ENCODE peak calls at places on chromosomes 5 and 9, in four cellular contexts. G, O, J and U are unnamed samples.
A peak's percentile ranks its signal among the peaks of the same experiment; 100 is the strongest.

GRCh38 chr5:171295801-171296200 is 13.2 kb upstream of the TLX3 start:
- DNase-seq in G (no peak), O (no peak), J (no peak), U (no peak)

GRCh38 chr5:55151923-55152842 is 7.8 kb upstream of the GPX8 start:
- DNase-seq in J (peak; percentile 80), G (peak; percentile 67), O (no peak), U (peak; percentile 76)

GRCh38 chr9:128361981-128362646 is 9.1 kb upstream of the URM1 start:
- DNase-seq in O (peak; percentile 90), J (peak; percentile 81), G (peak; percentile 63), U (no peak)

GRCh38 chr9:135080286-135081263 is 6.9 kb upstream of the OLFM1 start:
- DNase-seq in G (no peak), J (no peak), O (peak; percentile 45), U (peak; percentile 26)

GRCh38 chr5:90689064-90689463 is 130.5 kb downstream of the ADGRV1 start:
- DNase-seq in O (no peak), G (no peak), J (no peak), U (no peak)

GRCh38 chr9:121499177-121499426 is 542 bp downstream of the GGTA1 start:
- DNase-seq in O (no peak), J (no peak), G (no peak), U (no peak)

GRCh38 chr5:114391321-114391720 is 29.5 kb downstream of the KCNN2 start:
- DNase-seq in J (peak; percentile 2), G (peak; percentile 18), O (no peak), U (no peak)

GRCh38 chr5:139635606-139636206 is 12.4 kb upstream of the CXXC5 start:
- DNase-seq in J (peak; percentile 98), O (peak; percentile 91), G (peak; percentile 92), U (peak; percentile 82)

GRCh38 chr5:173789031-173789920 is 98.9 kb upstream of the CPEB4 start:
- DNase-seq in J (peak; percentile 89), O (no peak), G (peak; percentile 89), U (no peak)

GRCh38 chr5:178415353-178415752 is 174.8 kb downstream of the COL23A1 start:
- DNase-seq in G (no peak), J (no peak), O (no peak), U (no peak)

GRCh38 chr5:169895876-169896275 is 84.4 kb downstream of the INSYN2B start:
- DNase-seq in O (no peak), G (no peak), J (peak; percentile 39), U (no peak)

GRCh38 chr5:154751854-154752253 is 3.3 kb upstream of the LARP1 start:
- DNase-seq in O (no peak), G (no peak), J (no peak), U (no peak)
- TF ChIP-seq CTCF in O (no peak), G (no peak), J (no peak), U (no peak)

GRCh38 chr5:62271870-62272269 is 34.1 kb upstream of the KIF2A start:
- DNase-seq in G (no peak), O (no peak), J (no peak), U (no peak)
- TF ChIP-seq CTCF in G (no peak), O (no peak), J (no peak), U (no peak)

DNA sequence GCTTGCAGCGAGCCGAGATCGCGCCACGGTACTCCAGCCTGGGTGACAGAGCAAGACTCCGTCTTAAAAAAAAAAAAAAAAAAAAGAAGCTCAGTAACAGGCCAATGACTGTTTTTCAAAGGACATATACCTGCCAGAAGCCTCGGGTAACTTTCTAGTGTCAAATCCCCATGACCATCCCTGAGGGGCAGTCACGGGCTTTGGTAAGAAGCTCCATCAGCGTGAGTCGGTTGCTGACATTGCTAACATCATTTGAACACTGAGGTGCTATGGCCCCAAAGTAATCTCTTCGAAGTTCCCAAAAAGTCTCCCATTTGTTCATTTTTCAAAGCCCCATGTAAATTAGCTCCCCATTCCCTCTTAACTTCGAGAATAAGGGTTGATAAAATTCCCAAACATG is 11.6 kb downstream of the NAIP start:
- DNase-seq in J (no peak), O (no peak), G (no peak), U (no peak)
- TF ChIP-seq CTCF in J (no peak), O (no peak), G (no peak), U (no peak)

GRCh38 chr9:130894546-130894945 is 2.1 kb downstream of the QRFP start:
- DNase-seq in G (no peak), J (peak; percentile 16), O (no peak), U (no peak)

GRCh38 chr9:130895038-130895437 is 1.6 kb downstream of the QRFP start:
- DNase-seq in J (no peak), G (no peak), O (no peak), U (no peak)

GRCh38 chr9:130891699-130892502 is 4.7 kb downstream of the QRFP start:
- DNase-seq in O (peak; percentile 49), G (no peak), J (no peak), U (no peak)

GRCh38 chr9:130892503-130893249 is 3.9 kb downstream of the QRFP start:
- DNase-seq in O (peak; percentile 49), G (no peak), J (no peak), U (no peak)

GRCh38 chr9:130893250-130894101 is 3.1 kb downstream of the QRFP start:
- DNase-seq in G (no peak), O (peak; percentile 87), J (no peak), U (no peak)
- TF ChIP-seq CTCF in G (no peak), O (peak; percentile 62), J (no peak), U (no peak)

GRCh38 chr5:39299962-39300361 is 64.3 kb downstream of the C9 start:
- DNase-seq in O (peak; percentile 12), G (no peak), J (no peak), U (no peak)
- TF ChIP-seq CTCF in O (no peak), G (no peak), J (no peak), U (no peak)

GRCh38 chr9:22457448-22457847 is 10.8 kb downstream of the DMRTA1 start:
- DNase-seq in G (no peak), O (no peak), J (no peak), U (no peak)

GRCh38 chr9:22463205-22463604 is 16.6 kb downstream of the DMRTA1 start:
- DNase-seq in O (no peak), G (no peak), J (no peak), U (no peak)
- TF ChIP-seq CTCF in O (no peak), G (no peak), J (no peak), U (no peak)

DNA sequence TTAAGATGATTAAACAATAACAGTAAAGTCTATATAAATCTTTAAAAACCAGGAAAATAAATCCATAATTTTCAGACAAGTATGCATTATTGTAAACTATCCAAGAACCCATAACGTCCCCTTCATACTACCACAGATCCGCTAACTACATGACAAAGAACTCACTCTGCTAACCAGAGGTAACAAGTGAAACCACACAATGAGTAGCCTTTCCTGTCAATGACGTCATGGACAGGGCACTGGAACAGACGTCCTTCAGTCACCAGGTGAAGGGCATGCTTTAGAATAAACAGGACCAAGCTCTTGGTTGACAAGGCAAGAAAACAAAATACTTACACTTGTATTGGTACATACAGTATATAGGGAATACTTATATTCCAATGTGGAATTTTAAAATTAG is 45.2 kb downstream of the RNF130 start:
- DNase-seq in G (peak; percentile 82), O (no peak), J (peak; percentile 66), U (no peak)
- TF ChIP-seq CTCF in G (no peak), O (no peak), J (no peak), U (no peak)

GRCh38 chr9:136372561-136373299 is 739 bp downstream of the CARD9 start:
- DNase-seq in O (peak; percentile 90), G (peak; percentile 54), J (peak; percentile 63), U (no peak)
- TF ChIP-seq CTCF in O (no peak), G (no peak), J (peak; percentile 4), U (peak; percentile 15)

DNA sequence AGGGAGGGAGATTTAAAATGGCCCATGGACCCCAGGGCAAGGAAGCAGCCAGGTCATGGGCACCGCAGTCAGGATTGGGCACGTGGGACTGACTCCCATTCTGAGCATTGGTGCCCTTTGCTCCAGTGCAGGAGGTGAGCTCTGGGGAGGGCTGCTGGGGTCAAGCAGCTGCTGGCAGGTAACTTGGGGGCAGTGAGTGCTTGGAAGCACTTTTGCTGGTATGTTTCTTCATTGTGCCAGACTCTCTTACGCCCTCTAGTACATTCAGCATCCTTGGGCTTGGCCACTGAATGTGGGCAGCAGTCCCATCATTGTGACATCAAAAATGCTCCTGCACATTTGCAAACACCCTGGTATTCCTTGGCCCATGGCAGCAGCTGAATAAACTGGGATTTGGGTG is 32.7 kb downstream of the PRRC2B start:
- DNase-seq in G (no peak), O (peak; percentile 23), J (no peak), U (no peak)
- TF ChIP-seq CTCF in G (no peak), O (no peak), J (no peak), U (no peak)

GRCh38 chr9:36100532-36100931 is 36.0 kb upstream of the GLIPR2 start:
- DNase-seq in G (peak; percentile 75), J (peak; percentile 23), O (no peak), U (no peak)
- TF ChIP-seq CTCF in G (peak; percentile 25), J (peak; percentile 13), O (no peak), U (no peak)